ENCODE peak calls at places on chromosomes 16 and 17, in eight cellular contexts. F is NCI-H460, D is OCI-LY7, E is ELF-1, V is NCI-H1436, K is GF-D8, U is fibroblast of lung, S is anterior cingulate cortex. G is an unnamed sample.

GRCh38 chr17:50352072-50352692 is 6.3 kb downstream of the XYLT2 start:
- DNase-seq in F (no peak), D (no peak), E (no peak), V (no peak), K (no peak), U (no peak), S (no peak), G (no peak)

GRCh38 chr17:82314721-82315605 is 2.4 kb downstream of the CD7 start:
- DNase-seq in F (no peak), D (no peak), E (no peak), V (no peak), K (no peak), U (no peak), S (no peak), G (no peak)

GRCh38 chr17:9120471-9120870 is 99.2 kb downstream of the NTN1 start:
- DNase-seq in F (no peak), D (no peak), E (peak), V (no peak), K (no peak), U (no peak), S (no peak), G (no peak)

GRCh38 chr16:67805718-67806427 is 487 bp downstream of the RANBP10 start:
- DNase-seq in F (no peak), D (peak), E (no peak), V (no peak), K (no peak), U (no peak), S (no peak), G (no peak)

GRCh38 chr16:19116711-19117449 is 3.1 kb downstream of the ITPRIPL2 start:
- DNase-seq in F (no peak), D (peak), E (no peak), V (no peak), K (peak), U (peak), S (no peak), G (no peak)

GRCh38 chr17:49260011-49260921 is 29.7 kb upstream of the PHOSPHO1 start:
- DNase-seq in F (peak), D (no peak), E (peak), V (no peak), K (peak), U (peak), S (no peak), G (peak)

GRCh38 chr17:49989518-49989880 is 5.5 kb downstream of the DLX3 start:
- DNase-seq in F (no peak), D (no peak), E (peak), V (no peak), K (no peak), U (no peak), S (no peak), G (no peak)

GRCh38 chr17:81049372-81049911 is 14.5 kb downstream of the BAIAP2 start:
- DNase-seq in F (no peak), D (no peak), E (no peak), V (no peak), K (peak), U (no peak), S (no peak), G (no peak)

GRCh38 chr16:3661311-3661710 is 6.8 kb downstream of the DNASE1 start:
- DNase-seq in F (no peak), D (no peak), E (no peak), V (no peak), K (no peak), U (no peak), S (no peak), G (no peak)

GRCh38 chr16:13795131-13795530 is 124.8 kb upstream of the ERCC4 start:
- DNase-seq in F (no peak), D (no peak), E (no peak), V (no peak), K (no peak), U (no peak), S (no peak), G (no peak)

GRCh38 chr16:64469906-64470702 is 651.8 kb downstream of the CDH11 start:
- DNase-seq in F (no peak), D (no peak), E (no peak), V (no peak), K (no peak), U (no peak), S (no peak), G (no peak)

GRCh38 chr17:18182978-18183333 is 672 bp upstream of the ALKBH5 start:
- DNase-seq in F (no peak), D (peak), E (no peak), V (peak), K (no peak), U (no peak), S (peak), G (peak)

GRCh38 chr17:45787656-45788055 is 3.5 kb downstream of the CRHR1 start:
- DNase-seq in F (no peak), D (no peak), E (no peak), V (no peak), K (no peak), U (no peak), S (no peak), G (no peak)

GRCh38 chr16:65463652-65464260 is 341.9 kb upstream of the CDH11 start:
- DNase-seq in F (peak), D (no peak), E (no peak), V (no peak), K (no peak), U (no peak), S (no peak), G (no peak)

GRCh38 chr16:26993511-26993910 is 73.2 kb upstream of the C16orf82 start:
- DNase-seq in F (no peak), D (no peak), E (no peak), V (no peak), K (no peak), U (peak), S (no peak), G (no peak)

GRCh38 chr17:4241535-4241934 is 22.2 kb downstream of the ANKFY1 start:
- DNase-seq in F (no peak), D (no peak), E (no peak), V (no peak), K (no peak), U (no peak), S (no peak), G (no peak)

GRCh38 chr17:80361495-80362220 is 53.3 kb upstream of the ENDOV start:
- DNase-seq in F (peak), D (peak), E (peak), V (no peak), K (no peak), U (peak), S (no peak), G (no peak)

GRCh38 chr17:75047398-75048098 is 523 bp downstream of the KCTD2 start:
- DNase-seq in F (no peak), D (peak), E (no peak), V (no peak), K (no peak), U (no peak), S (no peak), G (peak)

GRCh38 chr17:82231562-82232321 is 2.9 kb downstream of the SLC16A3 start:
- DNase-seq in F (no peak), D (no peak), E (peak), V (no peak), K (peak), U (peak), S (no peak), G (no peak)

GRCh38 chr17:43572368-43572980 is 26.3 kb upstream of the ETV4 start:
- DNase-seq in F (no peak), D (no peak), E (peak), V (no peak), K (no peak), U (no peak), S (no peak), G (no peak)

GRCh38 chr16:11665071-11665491 is 3.2 kb upstream of the SNN start:
- DNase-seq in F (no peak), D (peak), E (no peak), V (peak), K (no peak), U (no peak), S (no peak), G (peak)

GRCh38 chr16:65249768-65250167 is 127.9 kb upstream of the CDH11 start:
- DNase-seq in F (no peak), D (no peak), E (peak), V (no peak), K (no peak), U (no peak), S (no peak), G (no peak)

GRCh38 chr16:21167360-21167759 is 8.9 kb downstream of the LDAF1 start:
- DNase-seq in F (no peak), D (no peak), E (no peak), V (no peak), K (no peak), U (peak), S (no peak), G (no peak)

GRCh38 chr17:73947281-73947975 is 256.1 kb upstream of the RPL38 start:
- DNase-seq in F (no peak), D (no peak), E (no peak), V (no peak), K (no peak), U (no peak), S (no peak), G (no peak)

GRCh38 chr17:66437466-66438026 is 135.1 kb downstream of the PRKCA start:
- DNase-seq in F (no peak), D (no peak), E (no peak), V (no peak), K (no peak), U (peak), S (no peak), G (no peak)

GRCh38 chr17:82428546-82428945 is 10.2 kb upstream of the OGFOD3 start:
- DNase-seq in F (no peak), D (no peak), E (no peak), V (no peak), K (no peak), U (no peak), S (no peak), G (no peak)